ENCODE peak calls at places on chromosome 2, in nine cellular contexts. S is astrocyte of the spinal cord; J is epithelial cell of esophagus; T is endodermal cell; F is CD4-positive, alpha-beta T cell; H is WTC11; N is CD8-positive, alpha-beta T cell; C is HCT116; B is IMR-90. L is an unnamed sample.

GRCh38 chr2:221478106-221478863 is 93.8 kb downstream of the EPHA4 start:
- DNase-seq in S (no peak), J (peak), T (peak), F (no peak), H (no peak), N (no peak), C (no peak), B (peak), L (no peak)

GRCh38 chr2:55097462-55098410 is 47.5 kb upstream of the RTN4 start:
- DNase-seq in S (no peak), J (no peak), T (no peak), F (no peak), H (no peak), N (no peak), C (no peak), B (no peak), L (no peak)

GRCh38 chr2:41933585-41934322 is 114.1 kb upstream of the PKDCC start:
- DNase-seq in S (peak), J (peak), T (no peak), F (no peak), H (no peak), N (no peak), C (no peak), B (peak), L (no peak)

GRCh38 chr2:78992451-78992806 is 33.1 kb upstream of the REG3G start:
- DNase-seq in S (peak), J (no peak), T (peak), F (no peak), H (peak), N (no peak), C (no peak), B (no peak), L (peak)

GRCh38 chr2:3399829-3400228 is 20.3 kb downstream of the TRAPPC12 start:
- DNase-seq in S (no peak), J (no peak), T (no peak), F (no peak), H (no peak), N (no peak), C (no peak), B (no peak), L (no peak)

GRCh38 chr2:144560254-144560653 is 40.3 kb upstream of the ZEB2 start:
- DNase-seq in S (no peak), J (no peak), T (no peak), F (no peak), H (no peak), N (no peak), C (no peak), B (no peak), L (no peak)

GRCh38 chr2:27453968-27454367 is 11.8 kb downstream of the KRTCAP3 start:
- DNase-seq in S (no peak), J (no peak), T (peak), F (no peak), H (no peak), N (no peak), C (no peak), B (no peak), L (no peak)

GRCh38 chr2:151374426-151374825 is 17.0 kb downstream of the TNFAIP6 start:
- DNase-seq in S (peak), J (peak), T (no peak), F (no peak), H (no peak), N (no peak), C (no peak), B (peak), L (no peak)

GRCh38 chr2:179106342-179107178 is 56.6 kb upstream of the CCDC141 start:
- DNase-seq in S (peak), J (peak), T (no peak), F (no peak), H (no peak), N (no peak), C (peak), B (peak), L (no peak)

GRCh38 chr2:134334542-134335353 is 80.9 kb downstream of the MGAT5 start:
- DNase-seq in S (no peak), J (no peak), T (no peak), F (no peak), H (no peak), N (no peak), C (no peak), B (no peak), L (no peak)

GRCh38 chr2:153197635-153198386 is 280.8 kb downstream of the RPRM start:
- DNase-seq in S (no peak), J (no peak), T (peak), F (no peak), H (no peak), N (no peak), C (no peak), B (no peak), L (no peak)

GRCh38 chr2:72011791-72012190 is 135.9 kb downstream of the CYP26B1 start:
- DNase-seq in S (no peak), J (no peak), T (no peak), F (no peak), H (no peak), N (no peak), C (no peak), B (no peak), L (peak)

GRCh38 chr2:65366595-65367125 is 65.7 kb downstream of the SPRED2 start:
- DNase-seq in S (peak), J (peak), T (no peak), F (no peak), H (no peak), N (no peak), C (peak), B (peak), L (no peak)

GRCh38 chr2:120052597-120052996 is 39.7 kb downstream of the EPB41L5 start:
- DNase-seq in S (no peak), J (no peak), T (no peak), F (no peak), H (no peak), N (no peak), C (no peak), B (peak), L (no peak)

GRCh38 chr2:4174796-4175195 is 471.4 kb downstream of the DCDC2C start:
- DNase-seq in S (no peak), J (peak), T (no peak), F (no peak), H (no peak), N (no peak), C (no peak), B (no peak), L (no peak)

GRCh38 chr2:69196327-69197117 is 183.5 kb downstream of the ANTXR1 start:
- DNase-seq in S (peak), J (peak), T (no peak), F (no peak), H (no peak), N (no peak), C (no peak), B (peak), L (no peak)

GRCh38 chr2:209977386-209978239 is 24.8 kb upstream of the RPE start:
- DNase-seq in S (peak), J (peak), T (no peak), F (no peak), H (no peak), N (no peak), C (peak), B (peak), L (no peak)

GRCh38 chr2:102975996-102976636 is 214.3 kb downstream of the TMEM182 start:
- DNase-seq in S (peak), J (peak), T (peak), F (no peak), H (peak), N (no peak), C (peak), B (peak), L (no peak)

GRCh38 chr2:239905884-239906654 is 119.1 kb downstream of the NDUFA10 start:
- DNase-seq in S (no peak), J (no peak), T (peak), F (no peak), H (no peak), N (no peak), C (no peak), B (no peak), L (no peak)

GRCh38 chr2:78676921-78677696 is 348.4 kb upstream of the REG3G start:
- DNase-seq in S (no peak), J (no peak), T (peak), F (no peak), H (peak), N (no peak), C (no peak), B (no peak), L (no peak)

GRCh38 chr2:235106874-235107639 is 155.2 kb downstream of the SH3BP4 start:
- DNase-seq in S (peak), J (peak), T (peak), F (no peak), H (peak), N (no peak), C (peak), B (peak), L (peak)

GRCh38 chr2:69081001-69081400 is 68.0 kb downstream of the ANTXR1 start:
- DNase-seq in S (no peak), J (no peak), T (no peak), F (no peak), H (no peak), N (no peak), C (no peak), B (no peak), L (no peak)

GRCh38 chr2:237833546-237833945 is 25.9 kb upstream of the RAMP1 start:
- DNase-seq in S (no peak), J (no peak), T (no peak), F (no peak), H (no peak), N (no peak), C (no peak), B (peak), L (no peak)

GRCh38 chr2:150230616-150231015 is 256.9 kb downstream of the RND3 start:
- DNase-seq in S (no peak), J (peak), T (no peak), F (no peak), H (no peak), N (no peak), C (no peak), B (no peak), L (no peak)

GRCh38 chr2:172574965-172575364 is 19.1 kb downstream of the PDK1 start:
- DNase-seq in S (no peak), J (no peak), T (no peak), F (no peak), H (no peak), N (no peak), C (no peak), B (no peak), L (no peak)

GRCh38 chr2:166651080-166651675 is 157.1 kb upstream of the SCN7A start:
- DNase-seq in S (peak), J (no peak), T (no peak), F (no peak), H (no peak), N (no peak), C (no peak), B (peak), L (no peak)

GRCh38 chr2:2899826-2900225 is 477.8 kb downstream of the EIPR1 start:
- DNase-seq in S (no peak), J (no peak), T (no peak), F (no peak), H (no peak), N (no peak), C (no peak), B (no peak), L (no peak)

GRCh38 chr2:99605036-99605435 is 115.2 kb upstream of the REV1 start:
- DNase-seq in S (no peak), J (no peak), T (no peak), F (no peak), H (no peak), N (no peak), C (no peak), B (peak), L (no peak)

GRCh38 chr2:159551811-159552210 is 64.5 kb downstream of the BAZ2B start:
- DNase-seq in S (peak), J (no peak), T (no peak), F (no peak), H (no peak), N (no peak), C (no peak), B (peak), L (no peak)

GRCh38 chr2:12167525-12168317 is 421.3 kb downstream of the LPIN1 start:
- DNase-seq in S (no peak), J (no peak), T (peak), F (no peak), H (peak), N (no peak), C (no peak), B (no peak), L (no peak)

GRCh38 chr2:42918041-42918440 is 125.7 kb upstream of the HAAO start:
- DNase-seq in S (no peak), J (no peak), T (no peak), F (no peak), H (no peak), N (no peak), C (no peak), B (no peak), L (no peak)

GRCh38 chr2:237879058-237879430 is 19.6 kb downstream of the RAMP1 start:
- DNase-seq in S (peak), J (peak), T (peak), F (no peak), H (peak), N (no peak), C (no peak), B (peak), L (no peak)

GRCh38 chr2:215034154-215034553 is 104.3 kb downstream of the ABCA12 start:
- DNase-seq in S (no peak), J (no peak), T (no peak), F (no peak), H (no peak), N (no peak), C (no peak), B (no peak), L (no peak)

GRCh38 chr2:201795608-201796477 is 10.5 kb upstream of the CDK15 start:
- DNase-seq in S (peak), J (peak), T (peak), F (no peak), H (peak), N (no peak), C (peak), B (peak), L (no peak)

GRCh38 chr2:101361519-101361918 is 25.8 kb downstream of the CREG2 start:
- DNase-seq in S (no peak), J (no peak), T (no peak), F (peak), H (no peak), N (no peak), C (no peak), B (no peak), L (no peak)

GRCh38 chr2:196176142-196176738 is 4.9 kb upstream of the STK17B start:
- DNase-seq in S (no peak), J (no peak), T (no peak), F (peak), H (no peak), N (peak), C (no peak), B (no peak), L (no peak)

GRCh38 chr2:31429759-31430438 is 15.4 kb upstream of the XDH start:
- DNase-seq in S (peak), J (peak), T (no peak), F (peak), H (no peak), N (no peak), C (peak), B (peak), L (no peak)

GRCh38 chr2:31430439-31431165 is 16.1 kb upstream of the XDH start:
- DNase-seq in S (no peak), J (peak), T (no peak), F (no peak), H (no peak), N (no peak), C (no peak), B (no peak), L (no peak)

GRCh38 chr2:31426096-31426495 is 11.6 kb upstream of the XDH start:
- DNase-seq in S (no peak), J (no peak), T (no peak), F (no peak), H (no peak), N (no peak), C (no peak), B (no peak), L (no peak)

GRCh38 chr2:31429040-31429439 is 14.5 kb upstream of the XDH start:
- DNase-seq in S (no peak), J (no peak), T (no peak), F (no peak), H (no peak), N (no peak), C (no peak), B (no peak), L (no peak)

DNA sequence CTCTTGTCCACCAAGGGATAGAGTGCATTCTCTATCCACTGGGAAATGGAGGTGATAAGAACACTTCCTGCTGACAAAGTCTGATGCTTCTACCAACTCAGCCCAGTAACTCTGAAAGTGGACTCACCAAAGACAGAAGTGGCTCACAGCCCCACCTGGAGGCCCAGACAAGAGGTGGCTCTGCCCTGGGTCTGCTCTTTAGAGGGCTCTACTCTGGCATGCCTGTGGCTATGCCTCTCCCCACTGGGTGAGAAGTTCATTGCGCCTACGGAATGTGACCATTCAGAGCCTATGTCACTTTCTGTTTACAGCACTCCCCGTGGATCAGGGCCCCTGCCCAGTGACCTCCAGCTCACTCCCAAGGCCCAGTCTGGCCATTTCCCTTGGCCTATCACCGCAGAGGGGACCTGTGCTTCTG is 13.5 kb upstream of the XDH start:
- DNase-seq in S (peak), J (peak), T (peak), F (no peak), H (peak), N (no peak), C (no peak), B (peak), L (no peak)
- TF ChIP-seq CTCF in S (peak), J (peak), T (peak), F (no peak), H (no peak), N (no peak), C (peak), B (peak), L (no peak)

DNA sequence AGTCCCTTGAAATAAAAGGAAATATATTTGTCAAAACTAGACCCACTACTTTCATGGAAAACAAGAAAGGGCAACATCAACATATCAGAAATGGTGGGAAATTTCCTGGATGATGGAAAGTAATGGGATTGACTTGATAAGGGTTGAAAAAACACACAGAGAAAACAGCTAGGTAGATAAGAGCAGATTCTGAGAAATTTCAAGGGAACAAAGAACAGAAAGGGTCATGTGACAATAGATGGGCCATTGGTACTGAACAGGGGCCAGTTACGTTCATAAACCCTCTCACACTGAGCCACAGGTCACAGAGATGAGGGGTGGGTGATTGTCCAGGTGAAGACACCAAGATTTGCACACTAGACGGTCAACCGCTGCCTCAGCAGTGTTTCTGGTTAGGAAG is 98.7 kb downstream of the QPCT start:
- DNase-seq in S (no peak), J (no peak), T (peak), F (no peak), H (no peak), N (no peak), C (no peak), B (no peak), L (no peak)
- TF ChIP-seq CTCF in S (no peak), J (no peak), T (no peak), F (no peak), H (no peak), N (no peak), C (no peak), B (no peak), L (no peak)

GRCh38 chr2:219523031-219523671 is 8.9 kb downstream of the ASIC4 start:
- DNase-seq in S (no peak), J (no peak), T (peak), F (no peak), H (peak), N (no peak), C (no peak), B (no peak), L (no peak)
- TF ChIP-seq CTCF in S (peak), J (no peak), T (peak), F (no peak), H (peak), N (no peak), C (peak), B (no peak), L (no peak)

GRCh38 chr2:181430406-181431199 is 26.6 kb upstream of the ITGA4 start:
- DNase-seq in S (no peak), J (peak), T (no peak), F (no peak), H (no peak), N (no peak), C (no peak), B (peak), L (no peak)
- TF ChIP-seq CTCF in S (peak), J (peak), T (peak), F (peak), H (peak), N (peak), C (peak), B (peak), L (peak)

GRCh38 chr2:127413200-127413599 is 5.0 kb upstream of the PROC start:
- DNase-seq in S (no peak), J (no peak), T (no peak), F (no peak), H (no peak), N (no peak), C (no peak), B (no peak), L (no peak)
- TF ChIP-seq CTCF in S (no peak), J (no peak), T (no peak), F (no peak), H (no peak), N (no peak), C (no peak), B (no peak), L (no peak)

DNA sequence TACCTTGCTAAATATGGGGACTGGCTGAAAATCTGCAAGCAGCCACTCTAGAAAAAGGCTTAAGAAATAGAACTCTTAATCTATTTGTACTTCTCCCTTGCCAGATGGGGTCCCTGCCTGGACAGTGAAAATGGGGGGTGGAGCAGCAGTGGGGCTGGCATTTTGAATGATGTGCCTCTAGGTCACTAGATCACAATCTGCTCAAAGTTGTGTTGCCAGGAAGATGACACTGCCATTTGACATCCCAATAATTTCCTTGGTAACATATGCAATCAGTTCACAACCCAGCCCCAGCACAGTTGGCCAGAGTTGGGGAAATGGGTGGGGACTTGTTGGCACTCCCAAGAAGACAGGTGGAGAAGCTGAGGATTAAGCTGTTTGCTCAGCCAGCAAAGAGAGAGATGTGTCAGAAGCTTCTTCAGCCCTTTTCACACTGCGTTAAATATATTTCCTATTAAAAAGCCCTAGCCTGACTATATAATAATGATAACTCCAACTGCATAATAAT is 558.3 kb upstream of the KLHL29 start:
- DNase-seq in S (no peak), J (no peak), T (no peak), F (no peak), H (no peak), N (no peak), C (no peak), B (no peak), L (no peak)
- TF ChIP-seq CTCF in S (no peak), J (no peak), T (no peak), F (no peak), H (no peak), N (no peak), C (no peak), B (no peak), L (no peak)

DNA sequence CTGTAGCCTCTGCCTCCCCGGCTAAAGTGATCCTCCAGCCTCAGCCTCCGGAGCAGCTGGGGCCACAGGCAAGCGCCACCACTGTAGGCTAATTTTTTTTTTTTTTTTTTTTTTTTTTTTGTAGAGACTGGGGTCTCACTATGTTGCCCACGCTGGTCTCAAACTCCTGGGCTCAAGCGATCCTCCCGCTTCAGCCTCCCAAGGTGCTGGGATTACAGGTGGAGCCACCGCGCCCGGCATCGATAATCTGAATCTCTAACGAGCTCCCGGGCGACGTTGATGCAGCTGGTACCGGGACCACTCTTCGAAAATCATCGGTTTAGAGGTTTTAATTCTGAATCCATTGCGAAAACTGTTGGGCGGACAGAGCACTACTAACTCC is 498 bp upstream of the CYP20A1 start:
- DNase-seq in S (no peak), J (no peak), T (no peak), F (no peak), H (no peak), N (no peak), C (no peak), B (no peak), L (no peak)
- TF ChIP-seq CTCF in S (no peak), J (no peak), T (no peak), F (no peak), H (no peak), N (no peak), C (no peak), B (no peak), L (no peak)

GRCh38 chr2:142286618-142287017 is 155.8 kb upstream of the LRP1B start:
- DNase-seq in S (no peak), J (peak), T (peak), F (no peak), H (peak), N (no peak), C (peak), B (no peak), L (no peak)
- TF ChIP-seq CTCF in S (peak), J (peak), T (peak), F (no peak), H (peak), N (no peak), C (peak), B (peak), L (no peak)